ENCODE peak calls at places on chromosomes 2 and 18, in five cellular contexts. One of them, this sample, is unnamed.

GRCh38 chr2:201185863-201186262 is 2.9 kb downstream of the CASP10 start:
- DNase-seq in trophoblast cell: no peak
- DNase-seq in H1: no peak
- DNase-seq in H9: no peak
- DNase-seq in neuronal stem cell: no peak
- DNase-seq in this sample: no peak

GRCh38 chr18:77068321-77068841 is 64.2 kb downstream of the MBP start:
- DNase-seq in trophoblast cell: no peak
- DNase-seq in H1: no peak
- DNase-seq in H9: no peak
- DNase-seq in neuronal stem cell: no peak
- DNase-seq in this sample: peak

GRCh38 chr2:223868005-223868404 is 30.6 kb upstream of the AP1S3 start:
- DNase-seq in trophoblast cell: peak
- DNase-seq in H9: no peak
- DNase-seq in H1: no peak
- DNase-seq in neuronal stem cell: no peak
- DNase-seq in this sample: no peak

GRCh38 chr2:217919781-217920351 is 82.9 kb downstream of the TNS1 start:
- DNase-seq in trophoblast cell: no peak
- DNase-seq in H1: no peak
- DNase-seq in H9: peak
- DNase-seq in neuronal stem cell: no peak
- DNase-seq in this sample: peak

GRCh38 chr2:138147796-138148195 is 183.5 kb downstream of the HNMT start:
- DNase-seq in neuronal stem cell: no peak
- DNase-seq in trophoblast cell: no peak
- DNase-seq in H9: no peak
- DNase-seq in H1: no peak
- DNase-seq in this sample: no peak

GRCh38 chr2:224075588-224075987 is 36.5 kb upstream of the SERPINE2 start:
- DNase-seq in H1: no peak
- DNase-seq in H9: no peak
- DNase-seq in neuronal stem cell: no peak
- DNase-seq in trophoblast cell: no peak
- DNase-seq in this sample: no peak

GRCh38 chr2:15275341-15275740 is 285.8 kb downstream of the NBAS start:
- DNase-seq in H9: no peak
- DNase-seq in trophoblast cell: no peak
- DNase-seq in H1: no peak
- DNase-seq in neuronal stem cell: no peak
- DNase-seq in this sample: no peak

GRCh38 chr2:38274286-38275276 is 102.5 kb downstream of the ATL2 start:
- DNase-seq in trophoblast cell: peak
- DNase-seq in neuronal stem cell: peak
- DNase-seq in H9: no peak
- DNase-seq in H1: no peak
- DNase-seq in this sample: peak

GRCh38 chr2:102449370-102449974 is 23.6 kb upstream of the SLC9A4 start:
- DNase-seq in neuronal stem cell: no peak
- DNase-seq in H1: peak
- DNase-seq in H9: no peak
- DNase-seq in trophoblast cell: peak
- DNase-seq in this sample: peak

GRCh38 chr18:8522756-8523155 is 86.5 kb upstream of the RAB12 start:
- DNase-seq in trophoblast cell: no peak
- DNase-seq in H9: no peak
- DNase-seq in neuronal stem cell: no peak
- DNase-seq in H1: no peak
- DNase-seq in this sample: no peak

GRCh38 chr2:216070195-216070594 is 11.4 kb downstream of the PECR start:
- DNase-seq in neuronal stem cell: no peak
- DNase-seq in trophoblast cell: no peak
- DNase-seq in H1: no peak
- DNase-seq in H9: no peak
- DNase-seq in this sample: no peak

GRCh38 chr2:36403675-36404230 is 48.2 kb downstream of the CRIM1 start:
- DNase-seq in H9: no peak
- DNase-seq in H1: no peak
- DNase-seq in neuronal stem cell: no peak
- DNase-seq in trophoblast cell: peak
- DNase-seq in this sample: peak

GRCh38 chr2:237724811-237725478 is 73.6 kb upstream of the RBM44 start:
- DNase-seq in H9: no peak
- DNase-seq in trophoblast cell: no peak
- DNase-seq in neuronal stem cell: no peak
- DNase-seq in H1: no peak
- DNase-seq in this sample: no peak

GRCh38 chr2:128395640-128396499 is 77.2 kb upstream of the HS6ST1 start:
- DNase-seq in trophoblast cell: peak
- DNase-seq in neuronal stem cell: no peak
- DNase-seq in H1: no peak
- DNase-seq in H9: no peak
- DNase-seq in this sample: peak

GRCh38 chr2:156437272-156437671 is 1.1 kb downstream of the GPD2 start:
- DNase-seq in H1: no peak
- DNase-seq in H9: no peak
- DNase-seq in trophoblast cell: no peak
- DNase-seq in neuronal stem cell: no peak
- DNase-seq in this sample: peak

GRCh38 chr18:48656582-48656981 is 117.8 kb downstream of the CTIF start:
- DNase-seq in H9: no peak
- DNase-seq in trophoblast cell: no peak
- DNase-seq in H1: no peak
- DNase-seq in neuronal stem cell: no peak
- DNase-seq in this sample: peak

GRCh38 chr18:45839415-45840395 is 14.2 kb downstream of the SIGLEC15 start:
- DNase-seq in H9: peak
- DNase-seq in neuronal stem cell: no peak
- DNase-seq in H1: peak
- DNase-seq in trophoblast cell: no peak
- DNase-seq in this sample: peak

GRCh38 chr18:45836242-45837215 is 11.1 kb downstream of the SIGLEC15 start:
- DNase-seq in trophoblast cell: no peak
- DNase-seq in H1: peak
- DNase-seq in neuronal stem cell: no peak
- DNase-seq in H9: no peak
- DNase-seq in this sample: peak

GRCh38 chr18:45841060-45841764 is 15.7 kb downstream of the SIGLEC15 start:
- DNase-seq in H1: no peak
- DNase-seq in trophoblast cell: no peak
- DNase-seq in H9: no peak
- DNase-seq in neuronal stem cell: no peak
- DNase-seq in this sample: no peak

GRCh38 chr18:45837283-45838070 is 12.0 kb downstream of the SIGLEC15 start:
- DNase-seq in neuronal stem cell: peak
- DNase-seq in H9: peak
- DNase-seq in trophoblast cell: peak
- DNase-seq in H1: peak
- DNase-seq in this sample: no peak

DNA sequence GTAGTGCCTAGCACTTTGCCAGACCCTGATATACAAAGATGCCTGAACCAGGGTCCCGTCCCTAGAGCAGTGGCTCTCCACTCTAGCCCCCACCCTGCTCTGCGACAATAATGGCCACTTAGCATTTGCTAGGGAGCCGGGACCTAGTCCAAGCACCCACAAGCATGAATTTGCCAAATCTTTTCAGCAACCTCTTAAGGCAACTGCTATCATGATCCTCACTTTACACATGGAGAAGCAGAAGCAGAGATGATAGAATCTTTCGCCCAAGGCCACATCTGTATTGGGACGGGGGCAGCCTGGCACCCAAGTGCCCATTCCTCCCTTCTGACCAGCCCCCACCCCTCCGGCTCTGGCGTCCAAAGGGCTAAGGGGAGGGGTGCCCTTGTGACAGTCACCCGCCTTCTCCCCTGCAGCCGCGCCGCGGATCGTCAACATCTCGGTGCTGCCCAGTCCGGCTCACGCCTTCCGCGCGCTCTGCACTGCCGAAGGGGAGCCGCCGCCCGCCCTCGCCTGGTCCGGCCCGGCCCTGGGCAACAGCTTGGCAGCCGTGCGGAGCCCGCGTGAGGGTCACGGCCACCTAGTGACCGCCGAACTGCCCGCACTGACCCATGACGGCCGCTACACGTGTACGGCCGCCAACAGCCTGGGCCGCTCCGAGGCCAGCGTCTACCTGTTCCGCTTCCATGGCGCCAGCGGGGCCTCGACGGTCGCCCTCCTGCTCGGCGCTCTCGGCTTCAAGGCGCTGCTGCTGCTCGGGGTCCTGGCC is 13.0 kb downstream of the SIGLEC15 start:
- DNase-seq in neuronal stem cell: no peak
- DNase-seq in trophoblast cell: no peak
- DNase-seq in H9: no peak
- DNase-seq in H1: no peak
- DNase-seq in this sample: no peak
- H4K91ac ChIP-seq in neuronal stem cell: no peak
- H4K91ac ChIP-seq in trophoblast cell: no peak
- H4K91ac ChIP-seq in H9: no peak
- H4K91ac ChIP-seq in H1: peak
- H4K91ac ChIP-seq in this sample: peak

GRCh38 chr2:46874236-46874929 is 41.2 kb downstream of the MCFD2 start:
- DNase-seq in H9: no peak
- DNase-seq in trophoblast cell: no peak
- DNase-seq in H1: no peak
- DNase-seq in neuronal stem cell: no peak
- DNase-seq in this sample: peak
- H4K91ac ChIP-seq in H9: no peak
- H4K91ac ChIP-seq in trophoblast cell: peak
- H4K91ac ChIP-seq in H1: no peak
- H4K91ac ChIP-seq in neuronal stem cell: no peak
- H4K91ac ChIP-seq in this sample: peak

GRCh38 chr18:75227535-75227934 is 16.9 kb downstream of the TSHZ1 start:
- DNase-seq in trophoblast cell: no peak
- DNase-seq in neuronal stem cell: no peak
- DNase-seq in H1: no peak
- DNase-seq in H9: no peak
- DNase-seq in this sample: no peak

GRCh38 chr18:75223687-75224347 is 13.2 kb downstream of the TSHZ1 start:
- DNase-seq in neuronal stem cell: no peak
- DNase-seq in trophoblast cell: no peak
- DNase-seq in H9: no peak
- DNase-seq in H1: no peak
- DNase-seq in this sample: peak

GRCh38 chr18:75226956-75227316 is 16.3 kb downstream of the TSHZ1 start:
- DNase-seq in H1: no peak
- DNase-seq in H9: no peak
- DNase-seq in neuronal stem cell: no peak
- DNase-seq in trophoblast cell: no peak
- DNase-seq in this sample: no peak

GRCh38 chr18:75228967-75229366 is 18.4 kb downstream of the TSHZ1 start:
- DNase-seq in H1: no peak
- DNase-seq in H9: no peak
- DNase-seq in neuronal stem cell: no peak
- DNase-seq in trophoblast cell: no peak
- DNase-seq in this sample: no peak

DNA sequence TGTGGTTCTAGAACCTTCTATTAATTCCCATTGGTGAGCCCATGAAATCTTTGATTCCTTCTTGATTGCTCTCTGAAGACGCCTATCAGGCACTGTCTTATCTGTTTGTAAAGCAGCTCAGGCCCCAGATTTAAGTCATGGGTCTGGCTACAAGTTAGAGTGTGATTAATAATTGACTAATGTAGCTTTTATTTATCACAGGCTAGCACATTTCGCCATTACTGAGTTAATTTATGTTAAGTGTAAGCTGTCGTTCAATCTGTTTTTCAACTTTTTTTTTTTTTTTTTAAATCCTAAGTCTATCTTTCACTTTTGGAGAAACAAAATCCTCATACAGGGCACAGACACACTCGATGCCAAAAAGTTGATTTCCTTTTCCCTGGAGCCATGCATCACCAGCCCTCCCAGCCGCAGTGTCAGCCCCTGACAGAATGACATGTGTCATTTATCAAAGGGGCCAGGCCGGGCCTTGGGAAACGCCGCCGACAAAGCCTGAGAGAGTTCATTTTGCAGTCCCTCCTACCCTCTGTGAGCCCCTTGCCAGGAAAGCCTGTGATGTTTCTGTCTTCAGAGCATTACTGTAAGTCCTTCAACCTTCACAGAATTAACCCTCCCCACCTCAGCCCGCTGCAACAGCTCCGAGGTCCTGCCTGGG is 15.8 kb downstream of the TSHZ1 start:
- DNase-seq in H9: no peak
- DNase-seq in neuronal stem cell: peak
- DNase-seq in trophoblast cell: no peak
- DNase-seq in H1: no peak
- DNase-seq in this sample: peak
- H4K91ac ChIP-seq in H9: no peak
- H4K91ac ChIP-seq in neuronal stem cell: no peak
- H4K91ac ChIP-seq in trophoblast cell: no peak
- H4K91ac ChIP-seq in H1: no peak
- H4K91ac ChIP-seq in this sample: peak

GRCh38 chr2:240989451-240990265 is 8.8 kb upstream of the SNED1 start:
- DNase-seq in neuronal stem cell: no peak
- DNase-seq in H9: no peak
- DNase-seq in trophoblast cell: no peak
- DNase-seq in H1: peak
- DNase-seq in this sample: peak

GRCh38 chr2:240992572-240993291 is 5.7 kb upstream of the SNED1 start:
- DNase-seq in H1: peak
- DNase-seq in trophoblast cell: no peak
- DNase-seq in H9: peak
- DNase-seq in neuronal stem cell: no peak
- DNase-seq in this sample: no peak

GRCh38 chr2:240990726-240991377 is 7.6 kb upstream of the SNED1 start:
- DNase-seq in H1: peak
- DNase-seq in neuronal stem cell: no peak
- DNase-seq in trophoblast cell: no peak
- DNase-seq in H9: no peak
- DNase-seq in this sample: no peak

GRCh38 chr2:240990266-240990529 is 8.2 kb upstream of the SNED1 start:
- DNase-seq in H9: no peak
- DNase-seq in neuronal stem cell: no peak
- DNase-seq in trophoblast cell: no peak
- DNase-seq in H1: no peak
- DNase-seq in this sample: no peak

DNA sequence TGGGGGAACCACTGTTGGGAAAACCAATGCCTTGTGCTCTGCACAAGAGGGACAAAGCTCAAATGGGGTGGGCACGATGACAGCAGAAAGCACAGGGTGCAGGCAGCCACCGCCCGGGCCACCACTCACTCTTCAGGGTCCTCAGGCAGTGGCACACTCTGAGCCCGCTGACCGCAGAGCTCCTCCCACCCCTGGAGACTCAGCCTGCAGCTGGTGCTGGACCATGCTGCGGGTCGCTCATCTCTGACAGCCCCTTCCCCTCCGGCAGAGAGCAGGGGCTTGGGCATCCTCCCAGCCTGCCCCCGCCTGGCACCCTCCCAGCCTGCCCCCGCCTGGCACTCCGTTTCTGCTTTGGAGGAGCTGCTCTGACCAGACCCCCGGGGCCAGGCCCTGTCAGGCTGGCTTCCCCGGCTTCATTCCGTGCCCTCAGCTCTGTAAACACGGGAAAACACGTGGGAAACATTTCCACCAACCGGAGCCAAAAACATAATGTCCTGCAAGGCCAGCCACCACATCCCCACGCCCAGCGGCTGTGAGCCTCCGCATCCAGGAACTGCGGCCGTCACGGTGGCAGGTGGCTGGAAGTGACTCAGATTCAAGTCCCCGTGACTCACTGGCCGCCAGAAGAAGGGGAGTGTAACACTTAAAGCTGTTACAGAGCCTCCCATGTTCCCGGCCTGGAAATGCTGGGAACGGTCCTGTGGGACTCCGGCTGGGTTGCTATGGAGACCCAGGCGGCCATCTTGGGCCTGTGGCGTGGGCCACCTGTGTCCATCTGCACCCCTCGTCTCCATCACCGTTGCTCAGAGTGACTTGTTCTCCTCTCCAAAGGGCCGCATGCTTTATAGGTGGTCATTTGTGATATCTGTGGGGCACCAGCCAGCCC is 6.8 kb upstream of the SNED1 start:
- DNase-seq in H9: peak
- DNase-seq in neuronal stem cell: no peak
- DNase-seq in trophoblast cell: peak
- DNase-seq in H1: peak
- DNase-seq in this sample: peak
- H4K91ac ChIP-seq in H9: no peak
- H4K91ac ChIP-seq in neuronal stem cell: no peak
- H4K91ac ChIP-seq in trophoblast cell: no peak
- H4K91ac ChIP-seq in H1: no peak
- H4K91ac ChIP-seq in this sample: peak